ENCODE peak calls at places on chromosomes 6 and 20, in seven cellular contexts. M is CD4-positive, alpha-beta T cell; G is Peyer's patch; R is hepatocyte; Z is glutamatergic neuron; X is psoas muscle; I is kidney. V is an unnamed sample.

GRCh38 chr6:125906158-125906998 is 50.2 kb upstream of the HINT3 start:
- DNase-seq in M (peak; percentile 20), G (peak; percentile 76), R (peak; percentile 45), Z (peak; percentile 57), X (no peak), I (no peak), V (peak; percentile 54)

GRCh38 chr6:125491860-125492617 is 190.3 kb upstream of the HDDC2 start:
- DNase-seq in M (no peak), G (no peak), R (no peak), Z (no peak), X (no peak), I (no peak), V (no peak)

GRCh38 chr20:57280221-57280620 is 13.8 kb upstream of the BMP7 start:
- DNase-seq in M (no peak), G (no peak), R (no peak), Z (peak; percentile 55), X (no peak), I (peak; percentile 18), V (no peak)

GRCh38 chr20:8291873-8292272 is 159.8 kb downstream of the PLCB1 start:
- DNase-seq in M (no peak), G (no peak), R (no peak), Z (no peak), X (no peak), I (no peak), V (peak; percentile 61)

GRCh38 chr6:139882234-139882633 is 507.8 kb upstream of the CITED2 start:
- DNase-seq in M (no peak), G (no peak), R (no peak), Z (peak; percentile 27), X (no peak), I (no peak), V (peak; percentile 23)

GRCh38 chr6:125020385-125020784 is 58.1 kb downstream of the RNF217 start:
- DNase-seq in M (no peak), G (no peak), R (no peak), Z (no peak), X (no peak), I (no peak), V (peak; percentile 40)

GRCh38 chr6:119132211-119133004 is 53.9 kb upstream of the FAM184A start:
- DNase-seq in M (no peak), G (no peak), R (no peak), Z (no peak), X (no peak), I (no peak), V (peak; percentile 53)

GRCh38 chr20:47501483-47502270 is at the start of gene NCOA3:
- DNase-seq in M (peak; percentile 82), G (peak; percentile 98), R (peak; percentile 98), Z (peak; percentile 99), X (peak; percentile 96), I (peak; percentile 98), V (peak; percentile 93)

GRCh38 chr6:110357696-110358535 is at the start of gene METTL24:
- DNase-seq in M (no peak), G (no peak), R (peak; percentile 77), Z (peak; percentile 62), X (no peak), I (peak; percentile 79), V (no peak)

GRCh38 chr6:111631018-111631417 is 25.3 kb upstream of the TRAF3IP2 start:
- DNase-seq in M (no peak), G (no peak), R (no peak), Z (no peak), X (no peak), I (no peak), V (no peak)

GRCh38 chr6:108946695-108947094 is 98.5 kb downstream of the ARMC2 start:
- DNase-seq in M (no peak), G (no peak), R (no peak), Z (no peak), X (no peak), I (no peak), V (peak; percentile 76)

GRCh38 chr6:47209632-47210031 is 100.1 kb downstream of the TNFRSF21 start:
- DNase-seq in M (no peak), G (no peak), R (no peak), Z (no peak), X (no peak), I (peak; percentile 37), V (peak; percentile 77)

GRCh38 chr6:44949595-44950201 is 378.4 kb upstream of the RUNX2 start:
- DNase-seq in M (no peak), G (no peak), R (no peak), Z (no peak), X (no peak), I (no peak), V (no peak)

GRCh38 chr20:52083627-52084232 is 107.8 kb downstream of the ZFP64 start:
- DNase-seq in M (no peak), G (peak; percentile 66), R (peak; percentile 78), Z (peak; percentile 60), X (no peak), I (no peak), V (peak; percentile 83)

GRCh38 chr20:16589623-16590022 is 16.4 kb upstream of the KIF16B start:
- DNase-seq in M (no peak), G (no peak), R (no peak), Z (no peak), X (no peak), I (no peak), V (no peak)

GRCh38 chr6:18503588-18504231 is 116.6 kb downstream of the RNF144B start:
- DNase-seq in M (peak; percentile 17), G (peak; percentile 79), R (peak; percentile 84), Z (peak; percentile 45), X (no peak), I (peak; percentile 83), V (peak; percentile 88)

GRCh38 chr20:61049684-61050083 is 202.4 kb upstream of the CDH4 start:
- DNase-seq in M (no peak), G (no peak), R (no peak), Z (no peak), X (no peak), I (no peak), V (no peak)

GRCh38 chr6:90478789-90479602 is 107.9 kb downstream of the MAP3K7 start:
- DNase-seq in M (peak; percentile 85), G (peak; percentile 94), R (peak; percentile 95), Z (peak; percentile 81), X (peak; percentile 94), I (peak; percentile 94), V (peak; percentile 96)

GRCh38 chr6:90483116-90483839 is 103.6 kb downstream of the MAP3K7 start:
- DNase-seq in M (no peak), G (no peak), R (no peak), Z (no peak), X (no peak), I (no peak), V (peak; percentile 44)

GRCh38 chr6:90477366-90477765 is 109.5 kb downstream of the MAP3K7 start:
- DNase-seq in M (no peak), G (no peak), R (no peak), Z (no peak), X (no peak), I (no peak), V (no peak)

GRCh38 chr6:90478278-90478677 is 108.6 kb downstream of the MAP3K7 start:
- DNase-seq in M (no peak), G (no peak), R (peak; percentile 17), Z (peak; percentile 75), X (no peak), I (no peak), V (no peak)

GRCh38 chr6:90479603-90479926 is 107.3 kb downstream of the MAP3K7 start:
- DNase-seq in M (no peak), G (no peak), R (no peak), Z (no peak), X (no peak), I (no peak), V (no peak)
- TF ChIP-seq CTCF in M (peak; percentile 26), G (no peak), R (no peak), Z (no peak), X (no peak), I (no peak), V (no peak)

GRCh38 chr6:255418-256090 is 36.7 kb upstream of the DUSP22 start:
- DNase-seq in M (no peak), G (no peak), R (no peak), Z (no peak), X (no peak), I (no peak), V (no peak)

GRCh38 chr6:259901-260508 is 32.3 kb upstream of the DUSP22 start:
- DNase-seq in M (no peak), G (no peak), R (no peak), Z (no peak), X (no peak), I (no peak), V (no peak)

GRCh38 chr6:256169-256568 is 36.1 kb upstream of the DUSP22 start:
- DNase-seq in M (no peak), G (no peak), R (no peak), Z (no peak), X (no peak), I (no peak), V (no peak)

GRCh38 chr6:257774-258173 is 34.5 kb upstream of the DUSP22 start:
- DNase-seq in M (no peak), G (peak; percentile 73), R (no peak), Z (no peak), X (no peak), I (no peak), V (no peak)

GRCh38 chr6:257031-257725 is 35.1 kb upstream of the DUSP22 start:
- DNase-seq in M (no peak), G (no peak), R (no peak), Z (no peak), X (no peak), I (no peak), V (peak; percentile 57)
- TF ChIP-seq CTCF in M (no peak), G (no peak), R (no peak), Z (no peak), X (no peak), I (no peak), V (no peak)

GRCh38 chr20:48527771-48528170 is 300.0 kb downstream of the PREX1 start:
- DNase-seq in M (no peak), G (no peak), R (no peak), Z (no peak), X (no peak), I (no peak), V (no peak)

GRCh38 chr20:48526936-48527335 is 300.9 kb downstream of the PREX1 start:
- DNase-seq in M (no peak), G (no peak), R (no peak), Z (peak; percentile 24), X (no peak), I (no peak), V (no peak)

GRCh38 chr20:48530957-48531356 is 296.8 kb downstream of the PREX1 start:
- DNase-seq in M (no peak), G (no peak), R (no peak), Z (no peak), X (no peak), I (no peak), V (no peak)

GRCh38 chr20:48525400-48525799 is 302.4 kb downstream of the PREX1 start:
- DNase-seq in M (no peak), G (no peak), R (no peak), Z (no peak), X (no peak), I (no peak), V (no peak)

DNA sequence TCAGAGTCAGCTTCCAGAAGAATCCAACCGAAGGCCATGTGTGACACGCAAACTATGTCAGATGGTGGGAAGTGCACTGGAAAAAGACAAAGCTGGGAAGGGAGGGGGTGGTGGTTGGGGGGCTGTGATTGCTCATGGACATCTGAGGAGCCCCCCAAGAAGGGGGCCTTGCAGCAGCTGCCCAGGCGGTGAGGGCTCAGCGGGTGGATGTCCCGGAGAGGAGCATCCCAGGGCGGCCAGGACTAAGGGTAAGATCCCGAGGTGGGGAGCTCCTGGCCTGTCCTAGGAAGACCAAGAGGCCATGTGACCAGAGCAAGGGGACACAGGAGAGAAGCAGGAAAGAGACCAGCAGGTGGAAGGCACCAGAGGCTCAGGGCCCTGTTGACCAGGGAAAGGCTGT is 299.5 kb downstream of the PREX1 start:
- DNase-seq in M (no peak), G (no peak), R (no peak), Z (no peak), X (no peak), I (no peak), V (no peak)
- TF ChIP-seq CTCF in M (no peak), G (no peak), R (no peak), Z (no peak), X (no peak), I (no peak), V (no peak)

GRCh38 chr20:58378704-58379103 is 10.3 kb upstream of the VAPB start:
- DNase-seq in M (no peak), G (no peak), R (no peak), Z (no peak), X (no peak), I (no peak), V (no peak)
- TF ChIP-seq CTCF in M (no peak), G (no peak), R (no peak), Z (no peak), X (no peak), I (no peak), V (peak; percentile 27)